ENCODE peak calls at places on chromosomes 3 and 15, in ten cellular contexts. F is testis; C is ovary; B is T-helper 2 cell; V is activated T-cell treated with anti-CD3 and anti-CD28 coated beads for 48 hours; L is activated CD8-positive, alpha-beta memory T cell treated with anti-CD3 and anti-CD28 coated beads, Interleukin-2, amount 50 U/mL, for 4 hours; M is iris pigment epithelial cell; K is fibroblast of the aortic adventitia; Z is AG10803; R is mucosa of gallbladder. X is an unnamed sample.

GRCh38 chr3:184611606-184612304 is 50.2 kb downstream of the EPHB3 start:
- DNase-seq in F (peak), C (peak), B (no peak), V (no peak), L (no peak), M (peak), K (peak), Z (peak), R (no peak), X (no peak)

GRCh38 chr3:2544212-2544611 is 445.5 kb downstream of the CNTN4 start:
- DNase-seq in F (no peak), C (no peak), B (no peak), V (no peak), L (no peak), M (no peak), K (no peak), Z (no peak), R (no peak), X (no peak)

GRCh38 chr15:40198364-40199085 is 37.7 kb downstream of the BUB1B start:
- DNase-seq in F (no peak), C (no peak), B (no peak), V (no peak), L (no peak), M (no peak), K (no peak), Z (no peak), R (no peak), X (no peak)

GRCh38 chr3:181694805-181695660 is 16.7 kb upstream of the SOX2 start:
- DNase-seq in F (peak), C (peak), B (no peak), V (no peak), L (no peak), M (no peak), K (peak), Z (no peak), R (no peak), X (peak)

GRCh38 chr3:113295463-113295862 is 84.1 kb downstream of the BOC start:
- DNase-seq in F (no peak), C (no peak), B (no peak), V (no peak), L (no peak), M (no peak), K (no peak), Z (no peak), R (no peak), X (no peak)

GRCh38 chr3:12578742-12579141 is 21.9 kb downstream of the MKRN2 start:
- DNase-seq in F (no peak), C (no peak), B (no peak), V (no peak), L (no peak), M (no peak), K (no peak), Z (no peak), R (no peak), X (no peak)

GRCh38 chr3:156535162-156535627 is 19.7 kb downstream of the SSR3 start:
- DNase-seq in F (peak), C (peak), B (no peak), V (peak), L (no peak), M (peak), K (peak), Z (peak), R (peak), X (peak)

GRCh38 chr3:8458711-8459110 is 42.9 kb upstream of the LMCD1 start:
- DNase-seq in F (no peak), C (no peak), B (no peak), V (no peak), L (no peak), M (peak), K (peak), Z (peak), R (peak), X (peak)

GRCh38 chr3:122146466-122146865 is 37.0 kb upstream of the CASR start:
- DNase-seq in F (no peak), C (no peak), B (no peak), V (peak), L (no peak), M (peak), K (no peak), Z (no peak), R (no peak), X (no peak)

GRCh38 chr15:101273534-101273933 is 3.8 kb downstream of the SELENOS start:
- DNase-seq in F (no peak), C (no peak), B (no peak), V (no peak), L (no peak), M (no peak), K (no peak), Z (no peak), R (no peak), X (no peak)

GRCh38 chr3:101270158-101270557 is 50.2 kb downstream of the IMPG2 start:
- DNase-seq in F (no peak), C (no peak), B (no peak), V (no peak), L (no peak), M (no peak), K (no peak), Z (no peak), R (no peak), X (no peak)

GRCh38 chr3:140580746-140581145 is 97.1 kb upstream of the TRIM42 start:
- DNase-seq in F (no peak), C (no peak), B (no peak), V (no peak), L (no peak), M (no peak), K (no peak), Z (no peak), R (no peak), X (no peak)

GRCh38 chr15:38398134-38398533 is 55.8 kb upstream of the FAM98B start:
- DNase-seq in F (peak), C (peak), B (no peak), V (no peak), L (no peak), M (peak), K (peak), Z (peak), R (peak), X (peak)

GRCh38 chr3:13581485-13582365 is 32.8 kb downstream of the FBLN2 start:
- DNase-seq in F (peak), C (peak), B (no peak), V (no peak), L (no peak), M (no peak), K (peak), Z (peak), R (no peak), X (peak)

GRCh38 chr3:126659915-126660886 is 5.3 kb upstream of the TXNRD3 start:
- DNase-seq in F (no peak), C (no peak), B (no peak), V (no peak), L (no peak), M (peak), K (no peak), Z (no peak), R (no peak), X (no peak)

GRCh38 chr3:125212096-125212508 is 446 bp downstream of the SLC12A8 start:
- DNase-seq in F (no peak), C (no peak), B (no peak), V (no peak), L (no peak), M (no peak), K (no peak), Z (no peak), R (no peak), X (no peak)

GRCh38 chr15:101207867-101208288 is 44.0 kb downstream of the CHSY1 start:
- DNase-seq in F (no peak), C (no peak), B (no peak), V (no peak), L (no peak), M (peak), K (peak), Z (peak), R (no peak), X (no peak)

GRCh38 chr15:41276821-41277220 is 45.8 kb downstream of the CHP1 start:
- DNase-seq in F (no peak), C (no peak), B (no peak), V (no peak), L (no peak), M (no peak), K (no peak), Z (no peak), R (no peak), X (no peak)

GRCh38 chr3:12508316-12508715 is 24.0 kb downstream of the TSEN2 start:
- DNase-seq in F (no peak), C (peak), B (no peak), V (no peak), L (no peak), M (peak), K (peak), Z (peak), R (no peak), X (peak)